ENCODE peak calls at places on chromosomes 13 and 19, in five cellular contexts. One of them, this sample, is unnamed.
A peak's percentile ranks its signal among the peaks of the same experiment; 100 is the strongest.

GRCh38 chr13:96198038-96198437 is 108.1 kb downstream of the HS6ST3 start:
- DNase-seq in PC-3: no peak
- DNase-seq in GM06990: no peak
- DNase-seq in heart left ventricle: no peak
- DNase-seq in right lobe of liver: no peak
- DNase-seq in this sample: no peak

GRCh38 chr13:99907038-99907437 is 64.5 kb downstream of the ZIC5 start:
- DNase-seq in PC-3: no peak
- DNase-seq in GM06990: no peak
- DNase-seq in heart left ventricle: no peak
- DNase-seq in right lobe of liver: no peak
- DNase-seq in this sample: no peak

GRCh38 chr13:77876176-77876575 is 42.5 kb downstream of the EDNRB start:
- DNase-seq in PC-3: no peak
- DNase-seq in GM06990: no peak
- DNase-seq in heart left ventricle: no peak
- DNase-seq in right lobe of liver: no peak
- DNase-seq in this sample: no peak

GRCh38 chr13:26628706-26629105 is 71.2 kb downstream of the WASF3 start:
- DNase-seq in PC-3: peak; percentile 3
- DNase-seq in GM06990: no peak
- DNase-seq in heart left ventricle: no peak
- DNase-seq in right lobe of liver: no peak
- DNase-seq in this sample: no peak

GRCh38 chr13:25990801-25991200 is 61.0 kb downstream of the SHISA2 start:
- DNase-seq in PC-3: no peak
- DNase-seq in GM06990: no peak
- DNase-seq in heart left ventricle: no peak
- DNase-seq in right lobe of liver: no peak
- DNase-seq in this sample: no peak

GRCh38 chr13:110217811-110218210 is 89.1 kb downstream of the COL4A1 start:
- DNase-seq in PC-3: no peak
- DNase-seq in GM06990: no peak
- DNase-seq in heart left ventricle: no peak
- DNase-seq in right lobe of liver: no peak
- DNase-seq in this sample: no peak

GRCh38 chr19:29045708-29046107 is 167.2 kb downstream of the UQCRFS1 start:
- DNase-seq in PC-3: no peak
- DNase-seq in GM06990: no peak
- DNase-seq in heart left ventricle: no peak
- DNase-seq in right lobe of liver: no peak
- DNase-seq in this sample: no peak

GRCh38 chr19:46206176-46206575 is 23.4 kb upstream of the IGFL1 start:
- DNase-seq in PC-3: peak; percentile 13
- DNase-seq in GM06990: no peak
- DNase-seq in heart left ventricle: peak; percentile 32
- DNase-seq in right lobe of liver: no peak
- DNase-seq in this sample: peak; percentile 36

GRCh38 chr13:113638173-113638746 is 19.7 kb downstream of the ATP4B start:
- DNase-seq in PC-3: no peak
- DNase-seq in GM06990: no peak
- DNase-seq in heart left ventricle: no peak
- DNase-seq in right lobe of liver: peak; percentile 18
- DNase-seq in this sample: no peak

GRCh38 chr19:42132851-42133528 is 744 bp upstream of the POU2F2 start:
- DNase-seq in PC-3: peak; percentile 71
- DNase-seq in GM06990: peak; percentile 89
- DNase-seq in heart left ventricle: peak; percentile 56
- DNase-seq in right lobe of liver: peak; percentile 71
- DNase-seq in this sample: peak; percentile 74

GRCh38 chr19:4448147-4448985 is 9.2 kb downstream of the UBXN6 start:
- DNase-seq in PC-3: no peak
- DNase-seq in GM06990: no peak
- DNase-seq in heart left ventricle: no peak
- DNase-seq in right lobe of liver: peak; percentile 80
- DNase-seq in this sample: no peak

DNA sequence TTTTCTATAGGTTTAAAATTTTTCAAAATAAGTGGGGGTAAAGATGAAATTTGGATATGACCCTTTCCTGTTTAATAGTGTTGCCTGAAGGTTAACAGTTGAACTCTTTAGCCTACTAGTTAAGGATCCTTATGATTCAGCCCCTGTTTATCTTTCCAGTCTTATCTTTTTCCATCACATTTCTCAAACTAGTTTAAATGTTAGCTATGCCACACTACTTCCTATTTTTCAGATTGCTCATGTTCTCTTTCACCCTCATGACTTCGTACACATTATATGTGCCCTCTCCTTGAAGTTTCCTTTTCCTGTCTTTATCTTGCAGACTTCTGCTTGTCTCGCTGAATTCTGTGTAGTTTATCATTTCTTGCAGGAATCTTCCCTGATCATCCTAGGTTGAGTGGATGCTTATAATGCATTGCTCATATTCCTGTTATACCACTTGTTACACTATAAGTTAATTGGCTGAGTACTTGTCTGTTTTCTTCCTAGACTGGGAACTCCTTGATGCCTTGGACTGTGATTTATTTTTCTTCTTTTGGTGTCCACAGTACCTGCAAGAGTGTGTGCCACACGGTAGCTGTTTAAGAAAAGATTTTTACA is 86.7 kb downstream of the FNDC3A start:
- DNase-seq in PC-3: peak; percentile 35
- DNase-seq in GM06990: no peak
- DNase-seq in heart left ventricle: no peak
- DNase-seq in right lobe of liver: no peak
- DNase-seq in this sample: no peak
- H3K4me3 ChIP-seq in PC-3: no peak overlapping the region
- H3K4me3 ChIP-seq in GM06990: no peak overlapping the region
- H3K4me3 ChIP-seq in heart left ventricle: no peak overlapping the region
- H3K4me3 ChIP-seq in right lobe of liver: no peak overlapping the region
- H3K4me3 ChIP-seq in this sample: no peak overlapping the region

DNA sequence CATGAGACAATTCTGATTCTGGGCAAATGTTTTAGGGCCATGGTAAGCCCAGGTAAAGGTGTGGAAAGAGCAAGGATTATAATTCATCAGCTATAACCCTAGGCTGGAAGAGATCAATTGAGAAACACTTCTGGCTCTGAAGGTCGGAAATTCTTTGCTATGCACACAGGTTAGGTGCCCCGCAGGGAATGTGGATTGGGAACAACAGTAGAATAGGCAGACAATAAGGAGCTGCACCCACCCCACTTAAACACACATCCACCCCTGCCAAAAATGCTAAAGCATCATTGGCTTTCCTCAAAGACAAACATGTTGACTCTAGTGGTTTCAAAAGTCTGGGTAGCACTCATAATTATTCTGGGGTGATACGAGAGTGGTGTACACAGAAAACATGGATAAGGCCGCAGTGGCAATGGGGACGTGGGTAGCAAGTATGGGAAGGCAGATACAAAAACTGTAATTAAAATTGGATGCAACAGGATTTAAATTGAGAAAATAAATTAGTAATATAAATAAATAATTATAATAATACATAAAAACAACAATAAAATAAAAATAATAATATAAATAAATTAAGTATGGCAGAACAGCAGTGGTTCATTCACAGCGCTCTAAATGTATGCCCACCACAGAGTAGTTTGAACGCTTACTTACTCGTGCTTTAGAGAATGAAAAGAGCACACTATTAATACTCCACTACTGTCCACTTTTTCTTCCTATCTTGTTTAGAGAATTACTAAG is 8.5 kb downstream of the EFNB2 start:
- DNase-seq in PC-3: no peak
- DNase-seq in GM06990: no peak
- DNase-seq in heart left ventricle: no peak
- DNase-seq in right lobe of liver: no peak
- DNase-seq in this sample: no peak
- TF ChIP-seq CTCF in PC-3: no peak
- TF ChIP-seq CTCF in GM06990: no peak
- TF ChIP-seq CTCF in heart left ventricle: no peak
- TF ChIP-seq CTCF in right lobe of liver: no peak
- TF ChIP-seq CTCF in this sample: no peak

GRCh38 chr13:46166947-46167610 is 14.9 kb downstream of the LCP1 start:
- DNase-seq in PC-3: no peak
- DNase-seq in GM06990: no peak
- DNase-seq in heart left ventricle: no peak
- DNase-seq in right lobe of liver: no peak
- DNase-seq in this sample: no peak

GRCh38 chr13:46166221-46166584 is 15.8 kb downstream of the LCP1 start:
- DNase-seq in PC-3: no peak
- DNase-seq in GM06990: no peak
- DNase-seq in heart left ventricle: no peak
- DNase-seq in right lobe of liver: no peak
- DNase-seq in this sample: no peak

GRCh38 chr13:46168818-46169217 is 13.2 kb downstream of the LCP1 start:
- DNase-seq in PC-3: no peak
- DNase-seq in GM06990: no peak
- DNase-seq in heart left ventricle: no peak
- DNase-seq in right lobe of liver: no peak
- DNase-seq in this sample: no peak

GRCh38 chr13:46170268-46170667 is 11.7 kb downstream of the LCP1 start:
- DNase-seq in PC-3: no peak
- DNase-seq in GM06990: no peak
- DNase-seq in heart left ventricle: no peak
- DNase-seq in right lobe of liver: no peak
- DNase-seq in this sample: no peak

GRCh38 chr13:46168341-46168740 is 13.6 kb downstream of the LCP1 start:
- DNase-seq in PC-3: no peak
- DNase-seq in GM06990: peak; percentile 55
- DNase-seq in heart left ventricle: no peak
- DNase-seq in right lobe of liver: no peak
- DNase-seq in this sample: no peak
- H3K4me3 ChIP-seq in PC-3: no peak overlapping the region
- H3K4me3 ChIP-seq in GM06990: peak overlapping the region; percentile 69
- H3K4me3 ChIP-seq in heart left ventricle: no peak overlapping the region
- H3K4me3 ChIP-seq in right lobe of liver: no peak overlapping the region
- H3K4me3 ChIP-seq in this sample: no peak overlapping the region

GRCh38 chr19:8525401-8525684 is 11.4 kb upstream of the ZNF414 start:
- DNase-seq in PC-3: no peak
- DNase-seq in GM06990: no peak
- DNase-seq in heart left ventricle: no peak
- DNase-seq in right lobe of liver: no peak
- DNase-seq in this sample: no peak
- TF ChIP-seq CTCF in PC-3: peak; percentile 36
- TF ChIP-seq CTCF in GM06990: peak; percentile 13
- TF ChIP-seq CTCF in heart left ventricle: peak; percentile 51
- TF ChIP-seq CTCF in right lobe of liver: no peak
- TF ChIP-seq CTCF in this sample: peak; percentile 21

DNA sequence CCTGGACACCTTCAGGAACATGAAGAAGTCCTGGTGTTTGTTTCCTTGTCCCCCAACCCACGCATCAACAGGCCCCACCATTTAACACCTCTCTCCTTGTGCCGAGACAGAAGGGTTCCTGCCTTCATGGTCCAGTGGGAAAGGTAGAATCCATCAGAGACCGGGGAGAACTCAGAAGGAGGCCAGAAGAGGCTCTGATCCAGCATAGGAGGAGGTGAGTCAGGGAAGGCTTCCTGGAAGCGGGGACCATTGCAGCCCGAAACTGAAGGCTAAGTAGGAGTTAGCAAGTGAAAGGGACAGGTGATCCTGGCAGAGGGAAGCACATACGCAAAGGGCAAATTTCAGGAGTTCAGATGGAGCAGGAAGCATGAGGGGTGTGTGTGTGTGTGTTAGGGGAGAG is 484 bp downstream of the ICAM3 start:
- DNase-seq in PC-3: no peak
- DNase-seq in GM06990: no peak
- DNase-seq in heart left ventricle: no peak
- DNase-seq in right lobe of liver: no peak
- DNase-seq in this sample: no peak
- H3K4me3 ChIP-seq in PC-3: no peak overlapping the region
- H3K4me3 ChIP-seq in GM06990: peak overlapping the region; percentile 85
- H3K4me3 ChIP-seq in heart left ventricle: no peak overlapping the region
- H3K4me3 ChIP-seq in right lobe of liver: no peak overlapping the region
- H3K4me3 ChIP-seq in this sample: no peak overlapping the region

GRCh38 chr13:32538621-32539246 is at the start of gene N4BP2L2:
- DNase-seq in PC-3: peak; percentile 95
- DNase-seq in GM06990: peak; percentile 80
- DNase-seq in heart left ventricle: peak; percentile 95
- DNase-seq in right lobe of liver: peak; percentile 97
- DNase-seq in this sample: peak; percentile 87
- TF ChIP-seq CTCF in PC-3: peak; percentile 45
- TF ChIP-seq CTCF in GM06990: no peak
- TF ChIP-seq CTCF in heart left ventricle: peak; percentile 62
- TF ChIP-seq CTCF in right lobe of liver: peak; percentile 60
- TF ChIP-seq CTCF in this sample: no peak

GRCh38 chr19:7871280-7871529 is 3.0 kb downstream of the PRR36 start:
- DNase-seq in PC-3: no peak
- DNase-seq in GM06990: no peak
- DNase-seq in heart left ventricle: no peak
- DNase-seq in right lobe of liver: no peak
- DNase-seq in this sample: no peak

GRCh38 chr19:7872306-7873204 is 1.6 kb downstream of the PRR36 start:
- DNase-seq in PC-3: no peak
- DNase-seq in GM06990: no peak
- DNase-seq in heart left ventricle: no peak
- DNase-seq in right lobe of liver: no peak
- DNase-seq in this sample: no peak

GRCh38 chr19:7869910-7870511 is 4.2 kb downstream of the PRR36 start:
- DNase-seq in PC-3: peak; percentile 87
- DNase-seq in GM06990: peak; percentile 80
- DNase-seq in heart left ventricle: no peak
- DNase-seq in right lobe of liver: no peak
- DNase-seq in this sample: peak; percentile 29

GRCh38 chr19:7870571-7871279 is 3.5 kb downstream of the PRR36 start:
- DNase-seq in PC-3: peak; percentile 97
- DNase-seq in GM06990: peak; percentile 83
- DNase-seq in heart left ventricle: no peak
- DNase-seq in right lobe of liver: no peak
- DNase-seq in this sample: no peak

GRCh38 chr19:7871530-7872305 is 2.5 kb downstream of the PRR36 start:
- DNase-seq in PC-3: peak; percentile 98
- DNase-seq in GM06990: peak; percentile 86
- DNase-seq in heart left ventricle: peak; percentile 89
- DNase-seq in right lobe of liver: peak; percentile 74
- DNase-seq in this sample: peak; percentile 82
- H3K4me3 ChIP-seq in PC-3: peak overlapping the region; percentile 44
- H3K4me3 ChIP-seq in GM06990: peak overlapping the region; percentile 25
- H3K4me3 ChIP-seq in heart left ventricle: peak overlapping the region; percentile 47
- H3K4me3 ChIP-seq in right lobe of liver: no peak overlapping the region
- H3K4me3 ChIP-seq in this sample: peak overlapping the region; percentile 41

DNA sequence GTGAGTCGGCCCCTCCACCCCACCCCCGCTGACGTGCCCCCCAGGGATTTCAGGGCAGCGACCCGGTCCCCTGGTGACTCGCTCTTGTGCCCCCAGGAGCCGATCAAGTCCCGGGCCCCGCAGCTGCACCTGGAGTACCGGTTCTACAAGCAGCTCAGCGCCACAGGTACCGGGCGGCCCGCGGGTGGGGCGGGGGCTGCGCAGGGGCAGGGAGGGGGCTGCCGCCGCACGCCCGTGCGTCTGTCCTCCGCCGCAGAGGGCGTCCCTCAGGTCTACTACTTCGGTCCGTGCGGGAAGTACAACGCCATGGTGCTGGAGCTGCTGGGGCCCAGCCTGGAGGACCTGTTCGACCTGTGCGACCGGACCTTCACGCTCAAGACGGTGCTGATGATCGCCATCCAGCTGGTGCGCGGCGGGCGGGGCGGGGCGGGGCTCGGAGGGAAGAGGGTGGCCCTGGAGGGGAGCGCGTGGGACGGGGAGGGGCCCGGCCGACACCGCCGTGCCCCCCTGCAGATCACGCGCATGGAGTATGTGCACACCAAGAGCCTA is 37.1 kb downstream of the BTBD2 start:
- DNase-seq in PC-3: no peak
- DNase-seq in GM06990: no peak
- DNase-seq in heart left ventricle: no peak
- DNase-seq in right lobe of liver: no peak
- DNase-seq in this sample: no peak
- TF ChIP-seq CTCF in PC-3: no peak
- TF ChIP-seq CTCF in GM06990: no peak
- TF ChIP-seq CTCF in heart left ventricle: no peak
- TF ChIP-seq CTCF in right lobe of liver: no peak
- TF ChIP-seq CTCF in this sample: no peak

This sample was measured in heart right ventricle.